ENCODE peak calls at places on chromosome 12, in eight cellular contexts. W is esophagus squamous epithelium, J is hippocampal formation, C is astrocyte of the spinal cord, D is HFFc6, U is NCI-H1092 treated with DMSO at 0.1 percent for 48 hours, I is cardiac muscle cell, O is fibroblast of mammary gland. V is an unnamed sample.

GRCh38 chr12:1630827-1631591 is 2.0 kb downstream of the WNT5B start:
- DNase-seq in U (no peak), C (peak), D (no peak), W (no peak), O (peak), I (peak), J (no peak), V (no peak)

GRCh38 chr12:28591831-28592230 is 401.6 kb downstream of the CCDC91 start:
- DNase-seq in U (no peak), O (no peak), I (no peak), W (no peak), C (no peak), J (no peak), D (no peak), V (no peak)

GRCh38 chr12:92141585-92142244 is 3.9 kb downstream of the BTG1 start:
- DNase-seq in J (no peak), D (no peak), U (no peak), W (no peak), O (no peak), I (no peak), C (no peak), V (no peak)

GRCh38 chr12:64820593-64820992 is 3.9 kb upstream of the TBC1D30 start:
- DNase-seq in C (no peak), D (no peak), U (no peak), J (no peak), W (no peak), I (no peak), O (no peak), V (no peak)

GRCh38 chr12:62709321-62709720 is 225.6 kb downstream of the PPM1H start:
- DNase-seq in W (no peak), U (no peak), C (no peak), D (no peak), O (no peak), J (no peak), I (no peak), V (no peak)

GRCh38 chr12:46160081-46160980 is 108.5 kb downstream of the SLC38A1 start:
- DNase-seq in I (peak), U (peak), D (peak), W (no peak), C (peak), J (no peak), O (peak), V (no peak)

GRCh38 chr12:86724716-86725115 is 468.5 kb upstream of the MGAT4C start:
- DNase-seq in W (no peak), D (peak), I (no peak), C (peak), O (peak), U (no peak), J (no peak), V (no peak)

GRCh38 chr12:69616025-69616424 is 5.3 kb upstream of the LRRC10 start:
- DNase-seq in W (no peak), O (no peak), I (no peak), C (no peak), U (no peak), D (no peak), J (no peak), V (no peak)

GRCh38 chr12:108803428-108804105 is 53.8 kb downstream of the SSH1 start:
- DNase-seq in I (peak), C (peak), J (peak), O (peak), W (no peak), U (peak), D (peak), V (peak)

GRCh38 chr12:12221560-12221959 is 45.3 kb downstream of the LRP6 start:
- DNase-seq in C (no peak), W (no peak), U (peak), J (no peak), I (no peak), O (no peak), D (no peak), V (no peak)

GRCh38 chr12:99977550-99977949 is 7.2 kb downstream of the ANKS1B start:
- DNase-seq in C (no peak), U (no peak), I (no peak), W (no peak), O (no peak), D (no peak), J (no peak), V (no peak)

GRCh38 chr12:96198970-96199369 is 4.8 kb downstream of the ELK3 start:
- DNase-seq in D (peak), I (no peak), U (no peak), O (peak), W (no peak), J (no peak), C (peak), V (no peak)

GRCh38 chr12:132788375-132789098 is 26.9 kb upstream of the ANKLE2 start:
- DNase-seq in C (no peak), J (no peak), W (no peak), D (no peak), O (no peak), I (no peak), U (no peak), V (no peak)

GRCh38 chr12:96241484-96242256 is 47.5 kb downstream of the ELK3 start:
- DNase-seq in J (no peak), W (no peak), O (peak), I (no peak), D (no peak), C (peak), U (no peak), V (no peak)

GRCh38 chr12:12010277-12011031 is 60.3 kb upstream of the BCL2L14 start:
- DNase-seq in I (no peak), O (peak), U (no peak), C (peak), J (peak), D (peak), W (peak), V (peak)

GRCh38 chr12:31728289-31728916 is 418 bp downstream of the AMN1 start:
- DNase-seq in I (no peak), C (no peak), J (no peak), D (peak), U (peak), O (peak), W (no peak), V (no peak)

GRCh38 chr12:18296909-18297280 is 35.6 kb downstream of the PIK3C2G start:
- DNase-seq in D (no peak), W (no peak), O (peak), J (no peak), I (no peak), C (no peak), U (no peak), V (no peak)

GRCh38 chr12:68613209-68613904 is 2.7 kb downstream of the RAP1B start:
- DNase-seq in J (no peak), C (no peak), W (no peak), O (no peak), D (no peak), U (no peak), I (no peak), V (no peak)

GRCh38 chr12:6961695-6962284 is 8.7 kb downstream of the PHB2 start:
- DNase-seq in C (peak), O (peak), D (peak), U (peak), J (no peak), W (no peak), I (peak), V (peak)

GRCh38 chr12:95710386-95710785 is 80.2 kb downstream of the NTN4 start:
- DNase-seq in J (no peak), I (no peak), D (no peak), W (no peak), O (no peak), U (no peak), C (no peak), V (no peak)

GRCh38 chr12:70217416-70217815 is 25.8 kb upstream of the CNOT2 start:
- DNase-seq in D (no peak), O (no peak), J (no peak), W (no peak), C (no peak), I (no peak), U (no peak), V (no peak)

GRCh38 chr12:62640910-62641448 is 174.4 kb downstream of the MON2 start:
- DNase-seq in I (no peak), D (peak), O (peak), J (no peak), C (peak), W (no peak), U (no peak), V (peak)

GRCh38 chr12:114272071-114272470 is 133.9 kb downstream of the TBX5 start:
- DNase-seq in W (no peak), I (no peak), U (no peak), J (no peak), O (no peak), D (no peak), C (no peak), V (no peak)

GRCh38 chr12:82862876-82863649 is 176.4 kb downstream of the TMTC2 start:
- DNase-seq in W (no peak), D (no peak), I (no peak), U (no peak), C (no peak), O (no peak), J (no peak), V (no peak)

GRCh38 chr12:53495903-53496751 is 3.1 kb downstream of the MAP3K12 start:
- DNase-seq in O (peak), D (no peak), U (no peak), W (no peak), C (peak), I (peak), J (no peak), V (no peak)

GRCh38 chr12:104591272-104591940 is 134.7 kb downstream of the CHST11 start:
- DNase-seq in O (peak), I (no peak), D (peak), W (no peak), J (no peak), C (no peak), U (no peak), V (no peak)

GRCh38 chr12:5487971-5488955 is 56.4 kb downstream of the NTF3 start:
- DNase-seq in O (no peak), D (peak), J (no peak), I (no peak), C (peak), U (no peak), W (no peak), V (no peak)

GRCh38 chr12:40098406-40099145 is 7.3 kb downstream of the SLC2A13 start:
- DNase-seq in O (no peak), D (no peak), C (no peak), I (no peak), U (no peak), W (no peak), J (no peak), V (no peak)

GRCh38 chr12:71756054-71756675 is 1.5 kb downstream of the RAB21 start:
- DNase-seq in O (peak), C (no peak), I (no peak), D (no peak), J (no peak), W (no peak), U (no peak), V (no peak)

GRCh38 chr12:124466200-124467128 is 100.9 kb downstream of the NCOR2 start:
- DNase-seq in D (peak), O (peak), J (no peak), U (no peak), W (peak), I (no peak), C (peak), V (peak)

GRCh38 chr12:10331642-10332239 is 24.1 kb downstream of the KLRD1 start:
- DNase-seq in J (peak), I (peak), D (peak), W (no peak), O (peak), C (peak), U (peak), V (no peak)

GRCh38 chr12:7219599-7220243 is 30.2 kb downstream of the PEX5 start:
- DNase-seq in D (peak), C (peak), W (no peak), O (peak), I (peak), J (peak), U (peak), V (peak)

GRCh38 chr12:100145643-100146042 is 3.0 kb upstream of the BLTP3B start:
- DNase-seq in O (no peak), C (no peak), U (no peak), W (no peak), J (no peak), I (no peak), D (no peak), V (no peak)

GRCh38 chr12:46956451-46957035 is 122.9 kb upstream of the PCED1B start:
- DNase-seq in U (no peak), O (no peak), D (peak), C (no peak), I (no peak), W (no peak), J (no peak), V (no peak)

GRCh38 chr12:15407025-15407424 is 84.7 kb downstream of the PTPRO start:
- DNase-seq in I (no peak), U (no peak), J (no peak), W (no peak), C (no peak), D (no peak), O (no peak), V (no peak)

GRCh38 chr12:120994059-120994458 is 15.7 kb downstream of the HNF1A start:
- DNase-seq in C (no peak), D (no peak), O (no peak), U (no peak), W (no peak), I (no peak), J (no peak), V (no peak)

GRCh38 chr12:117050060-117050459 is 49.2 kb downstream of the TESC start:
- DNase-seq in D (no peak), W (no peak), I (no peak), J (no peak), C (no peak), O (no peak), U (no peak), V (no peak)

GRCh38 chr12:59780605-59781135 is 184.8 kb downstream of the SLC16A7 start:
- DNase-seq in W (no peak), O (peak), C (peak), D (peak), U (no peak), I (peak), J (peak), V (no peak)

GRCh38 chr12:95582230-95583058 is 31.2 kb upstream of the USP44 start:
- DNase-seq in W (no peak), U (peak), D (peak), I (peak), C (peak), O (peak), J (peak), V (no peak)